ENCODE peak calls at places on chromosomes 1 and 21, in eight cellular contexts. W is body of pancreas, R is kidney, B is cardiac muscle cell, A is mesenchymal stem cell, K is lung, E is uterus, V is tibial artery. C is an unnamed sample.
A peak's percentile ranks its signal among the peaks of the same experiment; 100 is the strongest.

GRCh38 chr1:229478852-229479251 is 29.3 kb downstream of the NUP133 start:
- DNase-seq in W (no peak), R (no peak), B (no peak), A (no peak), K (no peak), E (no peak), V (no peak), C (no peak)

GRCh38 chr1:119808972-119809550 is 2.2 kb downstream of the REG4 start:
- DNase-seq in W (peak; percentile 83), R (peak; percentile 85), B (peak; percentile 79), A (peak; percentile 63), K (peak; percentile 70), E (peak; percentile 65), V (peak; percentile 77), C (peak; percentile 47)

GRCh38 chr1:76593614-76594013 is 273.7 kb upstream of the ST6GALNAC5 start:
- DNase-seq in W (no peak), R (no peak), B (no peak), A (no peak), K (no peak), E (no peak), V (no peak), C (no peak)

GRCh38 chr1:233598891-233599541 is 14.9 kb upstream of the KCNK1 start:
- DNase-seq in W (no peak), R (no peak), B (no peak), A (peak; percentile 1), K (no peak), E (no peak), V (no peak), C (no peak)

GRCh38 chr1:100482167-100482566 is 55.8 kb upstream of the GPR88 start:
- DNase-seq in W (no peak), R (no peak), B (no peak), A (no peak), K (no peak), E (no peak), V (no peak), C (no peak)

GRCh38 chr1:168243636-168244212 is 17.9 kb downstream of the SFT2D2 start:
- DNase-seq in W (no peak), R (no peak), B (no peak), A (no peak), K (no peak), E (no peak), V (no peak), C (no peak)

GRCh38 chr1:84163123-84164038 is 19.3 kb downstream of the PRKACB start:
- DNase-seq in W (no peak), R (no peak), B (no peak), A (no peak), K (no peak), E (no peak), V (no peak), C (no peak)

GRCh38 chr21:39110431-39110830 is 72.8 kb downstream of the PSMG1 start:
- DNase-seq in W (no peak), R (no peak), B (no peak), A (peak; percentile 63), K (no peak), E (no peak), V (no peak), C (no peak)

GRCh38 chr1:38444770-38445442 is 398.3 kb upstream of the POU3F1 start:
- DNase-seq in W (no peak), R (no peak), B (peak; percentile 41), A (no peak), K (no peak), E (no peak), V (no peak), C (no peak)

GRCh38 chr1:182170941-182171461 is 109.5 kb upstream of the ZNF648 start:
- DNase-seq in W (no peak), R (no peak), B (no peak), A (no peak), K (no peak), E (no peak), V (no peak), C (no peak)

GRCh38 chr21:35988396-35989140 is 71.8 kb downstream of the SETD4 start:
- DNase-seq in W (no peak), R (no peak), B (no peak), A (no peak), K (no peak), E (no peak), V (no peak), C (no peak)

GRCh38 chr1:32413507-32414185 is 19.4 kb upstream of the BSDC1 start:
- DNase-seq in W (peak; percentile 50), R (no peak), B (peak; percentile 58), A (peak; percentile 69), K (peak; percentile 75), E (no peak), V (no peak), C (no peak)

GRCh38 chr1:174837386-174837785 is 162.4 kb upstream of the CACYBP start:
- DNase-seq in W (no peak), R (no peak), B (no peak), A (no peak), K (no peak), E (no peak), V (no peak), C (no peak)

GRCh38 chr1:109876617-109877319 is 33.9 kb upstream of the CSF1 start:
- DNase-seq in W (no peak), R (no peak), B (no peak), A (peak; percentile 79), K (no peak), E (no peak), V (no peak), C (no peak)

GRCh38 chr1:21664806-21665588 is 4.2 kb downstream of the RAP1GAP start:
- DNase-seq in W (peak; percentile 2), R (no peak), B (no peak), A (no peak), K (no peak), E (no peak), V (peak; percentile 50), C (no peak)

GRCh38 chr1:213162338-213162737 is 111.3 kb downstream of the RPS6KC1 start:
- DNase-seq in W (no peak), R (no peak), B (no peak), A (peak; percentile 23), K (no peak), E (peak; percentile 50), V (peak; percentile 72), C (no peak)

GRCh38 chr1:54965624-54966340 is 14.6 kb upstream of the TMEM61 start:
- DNase-seq in W (peak; percentile 41), R (no peak), B (no peak), A (peak; percentile 21), K (peak; percentile 67), E (no peak), V (peak; percentile 80), C (no peak)

GRCh38 chr1:15685820-15686219 is 1.7 kb downstream of the PLEKHM2 start:
- DNase-seq in W (no peak), R (no peak), B (no peak), A (peak; percentile 23), K (no peak), E (no peak), V (no peak), C (no peak)

GRCh38 chr1:81800741-81801031 is at the start of gene ADGRL2:
- DNase-seq in W (no peak), R (peak; percentile 84), B (no peak), A (no peak), K (peak; percentile 30), E (no peak), V (no peak), C (no peak)

GRCh38 chr1:94806451-94806861 is 13.7 kb upstream of the SLC44A3 start:
- DNase-seq in W (no peak), R (no peak), B (no peak), A (peak; percentile 63), K (no peak), E (no peak), V (no peak), C (no peak)

GRCh38 chr1:19205845-19206244 is 4.2 kb downstream of the UBR4 start:
- DNase-seq in W (no peak), R (no peak), B (no peak), A (no peak), K (no peak), E (no peak), V (no peak), C (no peak)

GRCh38 chr21:29304577-29304976 is 5.9 kb downstream of the BACH1 start:
- DNase-seq in W (no peak), R (no peak), B (no peak), A (no peak), K (no peak), E (no peak), V (no peak), C (no peak)

GRCh38 chr1:27876341-27877114 is 4.2 kb downstream of the THEMIS2 start:
- DNase-seq in W (no peak), R (peak; percentile 71), B (no peak), A (no peak), K (no peak), E (no peak), V (no peak), C (no peak)

GRCh38 chr1:3073520-3074296 is 4.7 kb downstream of the PRDM16 start:
- DNase-seq in W (peak; percentile 33), R (peak; percentile 61), B (peak; percentile 49), A (no peak), K (no peak), E (no peak), V (no peak), C (no peak)
- H3K4me3 ChIP-seq in W (no peak overlapping the region), R (peak overlapping the region; percentile 7), B (peak overlapping the region; percentile 82), A (peak overlapping the region; percentile 37), K (no peak overlapping the region), E (no peak overlapping the region), V (peak overlapping the region; percentile 92), C (no peak overlapping the region)

GRCh38 chr1:235953801-235954200 is 87.1 kb upstream of the LYST start:
- DNase-seq in W (no peak), R (no peak), B (no peak), A (peak; percentile 82), K (no peak), E (no peak), V (no peak), C (peak; percentile 59)
- H3K4me3 ChIP-seq in W (no peak overlapping the region), R (no peak overlapping the region), B (no peak overlapping the region), A (no peak overlapping the region), K (no peak overlapping the region), E (no peak overlapping the region), V (no peak overlapping the region), C (no peak overlapping the region)

GRCh38 chr1:201379733-201380242 is 2.3 kb upstream of the TNNT2 start:
- DNase-seq in W (no peak), R (no peak), B (no peak), A (no peak), K (no peak), E (no peak), V (no peak), C (no peak)
- H3K4me3 ChIP-seq in W (no peak overlapping the region), R (no peak overlapping the region), B (no peak overlapping the region), A (no peak overlapping the region), K (no peak overlapping the region), E (no peak overlapping the region), V (no peak overlapping the region), C (no peak overlapping the region)

DNA sequence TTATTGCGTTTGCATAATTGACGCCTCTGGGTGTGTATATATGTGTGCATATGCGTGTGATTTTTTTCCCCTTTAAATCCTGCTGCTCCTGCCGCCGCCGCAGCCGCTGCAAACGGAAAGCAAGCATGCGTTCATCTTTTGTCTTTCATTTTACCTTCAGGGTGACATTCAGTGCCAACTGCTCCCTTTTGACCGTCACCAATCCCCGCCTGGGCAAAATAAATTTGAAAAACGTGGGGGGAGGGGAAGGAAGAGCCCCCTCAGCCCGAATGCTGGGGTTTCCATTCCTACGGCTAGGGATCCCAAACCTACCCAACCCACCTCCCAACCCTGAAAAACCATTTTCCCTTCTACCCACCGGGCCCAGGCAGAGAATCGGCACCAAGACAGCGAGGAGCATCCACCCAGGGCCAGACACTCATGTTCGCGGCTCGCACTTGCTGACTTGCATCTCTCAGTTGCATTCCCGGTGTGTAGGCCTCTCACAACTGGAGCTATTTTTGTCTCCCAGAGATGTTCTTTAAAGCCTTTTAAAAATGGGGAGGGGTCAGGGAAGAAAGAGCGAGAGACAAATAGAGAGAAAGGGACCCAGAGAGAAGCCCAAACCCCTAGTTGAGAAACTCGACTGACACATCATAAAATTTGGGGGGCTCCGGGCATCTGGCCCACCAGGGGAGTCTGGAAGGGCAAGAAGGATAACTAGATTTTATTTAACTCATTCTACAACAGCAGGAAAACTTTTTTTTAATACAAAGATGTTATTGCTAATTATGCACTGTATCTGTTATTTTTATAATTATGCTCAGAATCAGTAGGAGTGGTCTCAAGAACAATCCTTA is 367.1 kb upstream of the ESRRG start:
- DNase-seq in W (no peak), R (no peak), B (peak; percentile 60), A (no peak), K (no peak), E (no peak), V (no peak), C (no peak)
- H3K4me3 ChIP-seq in W (no peak overlapping the region), R (peak overlapping the region; percentile 43), B (peak overlapping the region; percentile 50), A (peak overlapping the region; percentile 64), K (no peak overlapping the region), E (no peak overlapping the region), V (peak overlapping the region; percentile 40), C (peak overlapping the region; percentile 57)